ENCODE peak calls at places on chromosomes 13 and 19, in nine cellular contexts. Z is astrocyte of the cerebellum, F is foreskin fibroblast, T is ovary, I is astrocyte of the spinal cord, X is GM06990, J is fibroblast of lung, O is lower leg skin, P is body of pancreas. E is an unnamed sample.

GRCh38 chr19:54207908-54208783 is 7.5 kb downstream of the RPS9 start:
- DNase-seq in Z (peak), F (peak), I (peak), P (peak), J (peak), O (peak), X (peak), T (peak), E (no peak)

GRCh38 chr13:112603641-112604220 is 15.8 kb upstream of the TUBGCP3 start:
- DNase-seq in F (peak), X (no peak), O (no peak), T (no peak), J (peak), P (no peak), Z (no peak), I (peak), E (no peak)

GRCh38 chr19:57560049-57560491 is 407 bp upstream of the ZNF550 start:
- DNase-seq in I (peak), X (peak), J (peak), P (no peak), T (peak), O (no peak), F (peak), Z (no peak), E (peak)

GRCh38 chr13:99307648-99308339 is 595 bp upstream of the GPR183 start:
- DNase-seq in O (peak), T (no peak), F (peak), X (no peak), I (peak), P (peak), J (peak), Z (no peak), E (peak)

GRCh38 chr19:47778089-47778953 is at the start of gene SELENOW:
- DNase-seq in O (peak), X (peak), T (peak), F (peak), J (peak), Z (peak), I (peak), P (peak), E (no peak)

GRCh38 chr13:75666646-75667351 is 30.7 kb downstream of the LMO7 start:
- DNase-seq in Z (no peak), T (no peak), O (no peak), F (peak), J (peak), I (peak), X (no peak), P (no peak), E (no peak)

GRCh38 chr19:46766569-46767317 is 20.5 kb upstream of the STRN4 start:
- DNase-seq in T (no peak), I (no peak), X (no peak), J (no peak), P (no peak), F (peak), Z (no peak), O (no peak), E (no peak)

GRCh38 chr19:42352216-42352892 is 26.9 kb downstream of the MEGF8 start:
- DNase-seq in X (no peak), F (no peak), P (no peak), Z (no peak), T (no peak), O (no peak), J (peak), I (peak), E (no peak)

GRCh38 chr13:51943721-51944120 is 67.5 kb downstream of the ATP7B start:
- DNase-seq in F (no peak), O (no peak), P (no peak), T (no peak), Z (no peak), I (no peak), X (no peak), J (no peak), E (no peak)

GRCh38 chr13:49972709-49973108 is 24.1 kb upstream of the TRIM13 start:
- DNase-seq in P (no peak), X (no peak), F (no peak), Z (no peak), J (no peak), I (no peak), O (no peak), T (no peak), E (no peak)

GRCh38 chr19:14113762-14114414 is 3.7 kb downstream of the PRKACA start:
- DNase-seq in P (peak), Z (no peak), X (no peak), F (no peak), I (no peak), J (no peak), O (no peak), T (peak), E (no peak)

GRCh38 chr19:5434970-5435641 is 20.1 kb upstream of the ZNRF4 start:
- DNase-seq in Z (peak), F (peak), T (no peak), P (no peak), O (no peak), I (peak), X (no peak), J (peak), E (peak)

GRCh38 chr19:18119243-18120105 is 21.9 kb downstream of the MAST3 start:
- DNase-seq in Z (no peak), F (no peak), O (no peak), T (no peak), I (no peak), X (peak), P (no peak), J (no peak), E (no peak)

GRCh38 chr13:52459668-52460067 is 4.4 kb downstream of the CKAP2 start:
- DNase-seq in F (peak), P (no peak), J (peak), Z (no peak), X (no peak), T (no peak), O (no peak), I (peak), E (no peak)

GRCh38 chr13:33285420-33286124 is at the start of gene STARD13:
- DNase-seq in X (peak), F (peak), I (peak), Z (peak), T (peak), P (peak), O (peak), J (peak), E (peak)

GRCh38 chr19:27748551-27749152 is 1464.3 kb downstream of the UQCRFS1 start:
- DNase-seq in J (no peak), I (no peak), X (no peak), F (peak), O (peak), T (no peak), P (no peak), Z (no peak), E (no peak)

GRCh38 chr19:13526552-13526951 is 20.3 kb upstream of the CACNA1A start:
- DNase-seq in X (no peak), J (peak), I (no peak), Z (no peak), P (no peak), F (peak), T (no peak), O (no peak), E (no peak)

GRCh38 chr19:53467138-53467502 is 413 bp upstream of the ZNF813 start:
- DNase-seq in Z (no peak), X (no peak), J (no peak), I (no peak), P (no peak), O (peak), F (no peak), T (no peak), E (no peak)

GRCh38 chr13:76903544-76904162 is 17.4 kb upstream of the KCTD12 start:
- DNase-seq in Z (peak), T (peak), P (peak), F (peak), I (peak), O (peak), J (peak), X (peak), E (peak)

GRCh38 chr13:43874512-43875092 is 4.9 kb downstream of the CCDC122 start:
- DNase-seq in O (no peak), T (no peak), F (peak), P (no peak), X (peak), Z (no peak), I (peak), J (peak), E (no peak)

GRCh38 chr19:39409207-39409885 is 2.7 kb downstream of the ZFP36 start:
- DNase-seq in P (peak), X (peak), J (peak), Z (no peak), F (peak), T (peak), O (peak), I (peak), E (no peak)

GRCh38 chr13:46526763-46527162 is 26.2 kb upstream of the LRCH1 start:
- DNase-seq in F (no peak), O (no peak), X (peak), T (no peak), J (no peak), P (no peak), I (no peak), Z (no peak), E (no peak)

GRCh38 chr13:112113355-112113754 is 46.4 kb downstream of the SOX1 start:
- DNase-seq in J (no peak), T (no peak), I (no peak), X (no peak), Z (no peak), F (no peak), O (no peak), P (no peak), E (no peak)

GRCh38 chr19:18428173-18428836 is 9.1 kb downstream of the SSBP4 start:
- DNase-seq in I (no peak), O (no peak), T (no peak), P (no peak), F (no peak), Z (no peak), J (no peak), X (no peak), E (no peak)

GRCh38 chr19:861756-862528 is 2.5 kb downstream of the CFD start:
- DNase-seq in X (peak), P (peak), Z (no peak), O (no peak), I (peak), T (peak), F (peak), J (no peak), E (no peak)
- TF ChIP-seq CTCF in X (no peak), P (no peak), Z (no peak), O (no peak), I (peak), T (no peak), F (no peak), J (no peak), E (no peak)

GRCh38 chr19:3401004-3401768 is 34.8 kb downstream of the NFIC start:
- DNase-seq in P (no peak), O (no peak), J (no peak), T (no peak), X (no peak), Z (no peak), F (no peak), I (no peak), E (no peak)

GRCh38 chr19:3398114-3398899 is 31.9 kb downstream of the NFIC start:
- DNase-seq in T (peak), F (peak), I (peak), O (peak), P (peak), Z (no peak), J (peak), X (no peak), E (no peak)

GRCh38 chr19:3398900-3399278 is 32.5 kb downstream of the NFIC start:
- DNase-seq in T (no peak), I (no peak), P (no peak), F (no peak), X (no peak), Z (no peak), O (no peak), J (no peak), E (no peak)

GRCh38 chr19:3397266-3398022 is 31.1 kb downstream of the NFIC start:
- DNase-seq in O (no peak), F (peak), T (no peak), P (peak), X (no peak), I (peak), Z (no peak), J (peak), E (no peak)

DNA sequence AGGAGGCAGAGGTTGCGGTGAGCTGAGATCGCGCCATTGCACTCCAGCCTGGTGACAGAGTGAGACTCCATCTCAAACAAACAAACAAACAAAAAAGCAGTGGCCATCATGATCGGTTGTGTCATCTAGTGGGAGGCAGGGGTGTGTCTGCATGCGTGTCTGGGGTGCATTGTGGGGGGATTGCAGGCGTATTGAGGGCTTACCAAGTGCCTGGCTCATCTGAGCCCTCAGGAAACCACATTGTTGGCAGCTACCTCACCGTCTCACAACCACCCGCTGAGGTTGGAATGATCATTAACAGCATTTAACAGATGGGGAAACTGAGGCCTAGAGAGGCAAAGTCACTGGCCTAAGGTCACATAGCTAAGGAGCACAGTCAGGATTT is 30.5 kb downstream of the NFIC start:
- DNase-seq in Z (no peak), O (no peak), P (no peak), J (no peak), F (no peak), X (no peak), T (no peak), I (no peak), E (no peak)
- H3K4me3 ChIP-seq in Z (no peak), O (no peak), P (no peak), J (no peak), F (no peak), X (no peak), T (no peak), I (no peak), E (no peak)

GRCh38 chr19:917323-918151 is at the start of gene KISS1R:
- DNase-seq in I (no peak), T (no peak), X (peak), J (no peak), Z (no peak), O (no peak), P (no peak), F (peak), E (no peak)

GRCh38 chr19:912181-913079 is 589 bp downstream of the R3HDM4 start:
- DNase-seq in P (no peak), Z (no peak), X (peak), J (no peak), O (no peak), F (no peak), T (peak), I (no peak), E (no peak)

GRCh38 chr19:911197-912033 is 1.6 kb downstream of the R3HDM4 start:
- DNase-seq in T (no peak), P (no peak), X (no peak), O (no peak), I (no peak), F (no peak), J (no peak), Z (no peak), E (no peak)

GRCh38 chr19:916645-917322 is 349 bp upstream of the KISS1R start:
- DNase-seq in X (no peak), P (no peak), O (no peak), F (no peak), Z (no peak), I (no peak), T (peak), J (no peak), E (no peak)

DNA sequence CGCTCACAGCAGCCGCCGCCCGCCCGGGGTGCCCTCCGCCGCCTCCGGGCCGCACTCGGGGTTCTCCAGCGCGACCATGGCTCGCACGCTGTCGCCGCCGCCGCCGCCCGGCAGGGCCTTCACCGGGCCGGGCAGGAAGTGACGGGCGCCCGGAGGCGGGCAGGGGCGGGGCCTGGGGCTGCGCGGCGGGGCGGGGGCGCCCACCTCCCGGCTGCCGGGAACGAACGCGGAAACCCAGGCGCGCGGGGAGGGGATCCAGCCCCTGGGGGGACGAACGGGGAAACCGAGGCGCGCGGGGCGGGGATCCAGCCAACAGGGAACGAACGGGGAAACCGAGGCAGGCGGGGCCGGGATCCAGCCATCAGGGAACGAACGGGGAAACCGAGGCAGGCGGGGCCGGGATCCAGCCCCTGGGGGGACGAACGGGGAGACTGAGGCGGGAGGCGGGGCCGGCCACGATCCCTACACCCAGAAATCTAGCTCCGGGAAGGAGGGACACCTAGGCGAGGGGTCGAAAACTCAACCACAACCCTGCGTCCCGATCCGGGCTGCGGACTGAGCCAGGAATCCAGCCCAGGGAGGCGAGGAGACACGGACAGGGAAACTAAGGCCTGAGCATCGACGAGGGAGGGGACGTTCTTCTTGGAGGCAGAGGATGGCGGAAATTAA is at the start of gene R3HDM4:
- DNase-seq in F (peak), T (peak), Z (no peak), X (peak), J (peak), O (peak), I (no peak), P (peak), E (no peak)
- TF ChIP-seq CTCF in F (no peak), T (no peak), Z (no peak), X (no peak), J (no peak), O (no peak), I (no peak), P (no peak), E (no peak)

DNA sequence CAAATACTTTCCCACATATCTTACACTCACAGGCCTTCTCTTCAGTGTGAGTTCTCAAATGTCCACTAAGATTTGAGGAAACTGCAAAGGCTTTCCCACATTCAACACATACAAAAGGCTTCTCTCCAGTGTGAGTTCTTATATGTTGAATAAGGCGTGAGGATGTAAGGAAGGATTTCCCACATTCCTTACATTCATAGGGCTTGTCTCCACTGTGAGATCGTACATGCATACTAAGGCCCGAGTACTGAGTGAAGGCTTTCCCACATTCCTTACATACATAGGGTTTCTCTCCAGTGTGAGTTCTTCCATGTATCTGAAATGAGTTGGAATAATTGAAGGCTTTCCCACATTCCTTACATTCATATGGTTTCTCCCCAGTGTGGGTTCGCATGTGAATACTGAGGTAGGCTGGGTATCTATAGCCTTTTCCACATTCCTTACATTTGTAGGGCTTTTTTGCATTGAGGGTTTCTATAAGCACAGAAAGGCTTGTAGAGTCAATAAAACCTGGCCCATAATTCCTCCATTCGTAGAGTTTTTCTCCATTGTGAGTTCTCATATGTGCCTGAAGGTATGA is 9.6 kb downstream of the ZNF426 start:
- DNase-seq in F (no peak), J (peak), O (no peak), I (peak), X (no peak), Z (no peak), P (no peak), T (no peak), E (no peak)
- H3K4me3 ChIP-seq in F (no peak), J (no peak), O (no peak), I (no peak), X (no peak), Z (no peak), P (no peak), T (no peak), E (no peak)

GRCh38 chr13:98141938-98142426 is 912 bp upstream of the FARP1 start:
- DNase-seq in I (no peak), F (peak), O (peak), X (no peak), J (no peak), T (peak), P (peak), Z (no peak), E (no peak)

GRCh38 chr13:98143157-98143553 is 261 bp downstream of the FARP1 start:
- DNase-seq in J (no peak), I (no peak), O (no peak), P (no peak), T (no peak), F (no peak), X (no peak), Z (no peak), E (no peak)

GRCh38 chr13:98141509-98141908 is 1.4 kb upstream of the FARP1 start:
- DNase-seq in I (no peak), O (peak), P (no peak), T (no peak), Z (no peak), F (no peak), J (no peak), X (no peak), E (no peak)

GRCh38 chr13:98143601-98144500 is 957 bp downstream of the FARP1 start:
- DNase-seq in F (peak), O (peak), J (peak), I (peak), X (no peak), T (peak), Z (no peak), P (peak), E (no peak)

GRCh38 chr13:98142427-98143156 is at the start of gene FARP1:
- DNase-seq in J (peak), P (peak), T (peak), O (peak), I (peak), X (peak), Z (no peak), F (peak), E (no peak)
- TF ChIP-seq CTCF in J (no peak), P (peak), T (peak), O (no peak), I (peak), X (no peak), Z (no peak), F (no peak), E (peak)

E was measured in AG04449.